ENCODE peak calls at places on chromosomes 3 and 15, in eight cellular contexts. F is psoas muscle, M is pancreas, V is HCT116, Y is A673, R is thyroid gland, I is PC-3, Q is ovary. S is an unnamed sample.
A peak's percentile ranks its signal among the peaks of the same experiment; 100 is the strongest.

GRCh38 chr15:78041946-78042345 is 35.6 kb downstream of the TBC1D2B start:
- DNase-seq in F (no peak), M (no peak), V (no peak), Y (no peak), R (no peak), I (no peak), Q (no peak), S (no peak)

GRCh38 chr3:82163907-82164520 is 402.6 kb upstream of the GBE1 start:
- DNase-seq in F (no peak), M (no peak), V (peak; percentile 39), Y (peak; percentile 42), R (no peak), I (peak; percentile 62), Q (no peak), S (no peak)

GRCh38 chr15:88932271-88932874 is 19.2 kb upstream of the MFGE8 start:
- DNase-seq in F (peak; percentile 28), M (no peak), V (no peak), Y (no peak), R (peak; percentile 32), I (no peak), Q (no peak), S (peak; percentile 19)

GRCh38 chr15:95284933-95285401 is 1045.5 kb upstream of the NR2F2 start:
- DNase-seq in F (no peak), M (no peak), V (no peak), Y (peak; percentile 68), R (no peak), I (peak; percentile 12), Q (no peak), S (no peak)

GRCh38 chr15:80169768-80170357 is 17.1 kb downstream of the FAH start:
- DNase-seq in F (no peak), M (no peak), V (no peak), Y (no peak), R (no peak), I (no peak), Q (no peak), S (no peak)

GRCh38 chr3:124760601-124761000 is 30.3 kb downstream of the UMPS start:
- DNase-seq in F (no peak), M (no peak), V (no peak), Y (peak; percentile 50), R (peak; percentile 45), I (no peak), Q (no peak), S (no peak)

GRCh38 chr3:30199096-30199734 is 407.2 kb upstream of the TGFBR2 start:
- DNase-seq in F (peak; percentile 68), M (peak; percentile 33), V (peak; percentile 27), Y (peak; percentile 80), R (peak; percentile 60), I (peak; percentile 77), Q (peak; percentile 76), S (peak; percentile 21)

GRCh38 chr15:89768071-89768500 is 8.0 kb upstream of the MESP2 start:
- DNase-seq in F (peak; percentile 50), M (peak; percentile 92), V (no peak), Y (no peak), R (no peak), I (no peak), Q (no peak), S (no peak)

GRCh38 chr3:23175361-23176073 is 27.6 kb upstream of the UBE2E2 start:
- DNase-seq in F (no peak), M (no peak), V (no peak), Y (no peak), R (no peak), I (peak; percentile 12), Q (no peak), S (peak; percentile 64)

GRCh38 chr3:68878962-68879361 is 53.4 kb downstream of the TAFA4 start:
- DNase-seq in F (no peak), M (no peak), V (no peak), Y (no peak), R (no peak), I (no peak), Q (no peak), S (no peak)

DNA sequence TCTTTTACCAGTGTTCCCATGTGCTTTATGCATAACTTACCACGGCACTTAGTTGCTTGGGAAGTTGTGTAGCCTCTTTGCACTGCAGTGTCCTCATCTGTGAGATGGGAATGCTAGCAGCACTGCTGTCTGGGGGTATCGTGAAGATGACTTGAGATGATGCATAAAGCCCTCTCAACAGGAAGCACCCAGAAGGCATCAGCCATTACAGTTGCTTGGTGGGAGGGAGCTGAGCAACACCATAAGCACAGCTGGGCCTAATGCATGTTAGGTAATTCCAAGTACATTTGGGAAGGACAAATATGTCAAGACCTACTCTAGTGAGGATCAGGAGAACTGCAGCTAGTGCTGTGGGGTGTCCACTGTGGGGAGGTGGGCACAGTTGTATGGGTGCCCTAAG is 123.5 kb upstream of the RASGRP1 start:
- DNase-seq in F (no peak), M (no peak), V (no peak), Y (no peak), R (no peak), I (no peak), Q (no peak), S (no peak)
- H3K9me3 ChIP-seq in F (no peaks in the 10 kb centered on the region), M (no peaks in the 10 kb centered on the region), V (no peaks in the 10 kb centered on the region), Y (no peaks in the 10 kb centered on the region), R (no peaks in the 10 kb centered on the region), I (no peaks in the 10 kb centered on the region), Q (no peaks in the 10 kb centered on the region), S (no peaks in the 10 kb centered on the region)

GRCh38 chr3:80549173-80549572 is 781.4 kb upstream of the ROBO1 start:
- DNase-seq in F (no peak), M (no peak), V (no peak), Y (no peak), R (no peak), I (no peak), Q (no peak), S (no peak)
- H3K4me3 ChIP-seq in F (no peak overlapping the region), M (no peak overlapping the region), V (no peak overlapping the region), Y (no peak overlapping the region), R (no peak overlapping the region), I (no peak overlapping the region), Q (no peak overlapping the region), S (no peak overlapping the region)

DNA sequence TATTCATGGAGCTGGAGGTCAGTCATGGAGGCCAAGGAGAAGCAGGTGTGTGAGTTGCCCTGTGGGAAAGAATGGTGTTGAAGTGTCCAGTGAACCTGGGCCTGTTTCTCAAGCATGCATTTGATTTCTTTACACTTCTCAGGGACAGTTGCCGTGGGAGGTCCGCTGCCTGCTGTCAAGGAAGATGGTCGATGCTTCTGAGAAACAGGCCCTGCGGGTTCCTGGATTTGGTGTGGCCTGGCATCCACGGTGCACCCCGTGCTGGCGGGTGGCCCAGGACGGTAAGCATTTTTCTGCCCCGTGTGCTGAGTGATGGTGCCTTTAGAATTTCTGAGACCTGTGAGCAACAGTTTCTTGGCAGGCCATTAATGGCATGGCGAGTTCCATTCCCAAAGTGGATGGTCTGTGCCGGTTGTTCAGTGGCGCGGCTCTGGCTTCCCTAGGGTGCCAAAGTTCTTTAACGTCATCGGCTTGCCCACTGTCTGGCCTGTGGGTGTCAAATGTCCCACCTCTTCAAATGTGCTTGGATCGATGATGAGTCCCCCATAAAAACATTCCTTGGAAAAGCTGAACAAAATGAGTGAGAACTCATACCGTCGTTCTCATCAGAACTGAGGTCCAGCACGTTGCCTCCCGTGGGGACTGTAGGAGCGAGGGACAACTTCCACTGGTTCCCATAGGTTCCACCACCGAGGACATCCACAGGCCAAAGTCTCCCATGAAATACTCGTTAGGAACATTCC is 107.2 kb downstream of the SNRPN start:
- DNase-seq in F (no peak), M (no peak), V (no peak), Y (no peak), R (peak; percentile 1), I (no peak), Q (no peak), S (no peak)
- H3K9me3 ChIP-seq in F (peaks cover 98% of the 10 kb centered on the region), M (peaks cover 14% of the 10 kb centered on the region), V (peaks cover 16% of the 10 kb centered on the region), Y (peaks cover 96% of the 10 kb centered on the region), R (no peaks in the 10 kb centered on the region), I (peaks cover 71% of the 10 kb centered on the region), Q (peaks cover 100% of the 10 kb centered on the region), S (peaks cover 98% of the 10 kb centered on the region)

DNA sequence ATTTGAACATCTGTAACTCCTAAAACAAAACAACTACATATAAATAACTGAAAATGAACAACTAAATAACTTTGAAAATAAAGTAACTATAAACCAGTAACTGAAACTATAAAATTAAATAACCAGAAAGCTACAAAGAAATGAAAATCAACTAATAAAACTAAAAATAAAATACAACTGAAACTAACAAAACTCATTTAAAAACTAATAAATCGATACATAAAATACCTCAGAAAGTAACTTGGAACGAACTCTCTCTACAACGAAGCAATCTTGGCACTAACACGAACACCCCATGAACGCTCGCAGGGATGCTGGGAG is 15.9 kb upstream of the LAMP3 start:
- DNase-seq in F (no peak), M (no peak), V (no peak), Y (no peak), R (no peak), I (no peak), Q (no peak), S (no peak)
- H3K4me3 ChIP-seq in F (peak overlapping the region; percentile 72), M (peak overlapping the region; percentile 62), V (peak overlapping the region; percentile 52), Y (peak overlapping the region; percentile 45), R (peak overlapping the region; percentile 26), I (peak overlapping the region; percentile 85), Q (peak overlapping the region; percentile 39), S (peak overlapping the region; percentile 60)